ENCODE peak calls at places on chromosomes 3 and 15, in five cellular contexts. M is GM12892, Y is right lobe of liver, B is HCT116, N is GM12891. C is an unnamed sample.

GRCh38 chr3:29777869-29778268 is 497.0 kb downstream of the RBMS3 start:
- DNase-seq in M (no peak), N (no peak), B (no peak), Y (no peak), C (no peak)

GRCh38 chr15:43514241-43515057 is 3.0 kb upstream of the MAP1A start:
- DNase-seq in M (no peak), B (no peak), N (no peak), Y (no peak), C (peak)

GRCh38 chr15:50250789-50251394 is 14.6 kb downstream of the HDC start:
- DNase-seq in Y (no peak), B (no peak), M (no peak), N (no peak), C (no peak)

GRCh38 chr3:31196261-31196660 is 301.8 kb upstream of the GADL1 start:
- DNase-seq in N (no peak), M (no peak), Y (no peak), B (no peak), C (no peak)

GRCh38 chr3:126908752-126909275 is 74.1 kb upstream of the PLXNA1 start:
- DNase-seq in B (no peak), N (no peak), M (no peak), Y (no peak), C (peak)

GRCh38 chr3:94147039-94147438 is 84.2 kb downstream of the NSUN3 start:
- DNase-seq in N (no peak), Y (no peak), M (no peak), B (no peak), C (no peak)

GRCh38 chr3:122560680-122561079 is 3.4 kb downstream of the PARP9 start:
- DNase-seq in N (no peak), M (peak), B (peak), Y (no peak), C (peak)

GRCh38 chr3:135868801-135869200 is 96.7 kb upstream of the PPP2R3A start:
- DNase-seq in Y (no peak), M (no peak), B (no peak), N (no peak), C (no peak)

GRCh38 chr3:47961815-47962606 is 54.2 kb downstream of the MAP4 start:
- DNase-seq in Y (no peak), M (no peak), N (peak), B (no peak), C (peak)

GRCh38 chr3:8607285-8608040 is 37.1 kb downstream of the SSUH2 start:
- DNase-seq in M (no peak), Y (no peak), N (no peak), B (peak), C (peak)

GRCh38 chr3:8164145-8164544 is 337.5 kb upstream of the LMCD1 start:
- DNase-seq in M (no peak), Y (no peak), B (no peak), N (no peak), C (no peak)

GRCh38 chr3:185656321-185656840 is 70.3 kb downstream of the SENP2 start:
- DNase-seq in M (no peak), Y (no peak), N (no peak), B (no peak), C (no peak)

GRCh38 chr3:147397155-147397888 is 9.0 kb downstream of the ZIC4 start:
- DNase-seq in Y (no peak), N (no peak), B (no peak), M (no peak), C (no peak)

GRCh38 chr3:66253790-66254620 is 33.2 kb downstream of the SLC25A26 start:
- DNase-seq in N (no peak), M (no peak), Y (no peak), B (peak), C (peak)

GRCh38 chr15:68550498-68551295 is 28.1 kb upstream of the CORO2B start:
- DNase-seq in N (peak), Y (peak), B (peak), M (peak), C (peak)
- TF ChIP-seq POLR2A in N (no peak), Y (no peak), B (no peak), M (no peak), C (no peak)

DNA sequence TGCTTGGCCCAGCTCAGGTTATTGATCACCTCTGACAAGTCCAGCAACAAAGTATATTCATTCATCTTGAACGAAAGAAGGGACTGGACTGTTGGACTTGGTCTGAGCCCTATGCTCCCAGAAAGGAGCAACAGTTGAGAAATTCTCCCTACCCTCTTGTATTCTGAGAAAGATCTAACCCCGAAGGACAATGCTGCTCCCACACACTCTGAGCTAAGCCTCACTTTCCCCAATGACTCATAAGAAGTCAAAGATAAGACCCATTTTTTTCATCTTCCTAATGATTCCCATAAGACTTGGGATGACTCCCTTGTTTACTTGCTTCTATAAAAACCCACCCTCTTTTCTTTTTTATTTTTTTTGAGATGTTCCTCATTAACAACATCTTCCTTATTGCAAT is 549.4 kb upstream of the MDFIC2 start:
- DNase-seq in B (no peak), Y (no peak), M (no peak), N (no peak), C (no peak)
- TF ChIP-seq POLR2A in B (no peak), Y (no peak), M (no peak), N (no peak), C (no peak)

DNA sequence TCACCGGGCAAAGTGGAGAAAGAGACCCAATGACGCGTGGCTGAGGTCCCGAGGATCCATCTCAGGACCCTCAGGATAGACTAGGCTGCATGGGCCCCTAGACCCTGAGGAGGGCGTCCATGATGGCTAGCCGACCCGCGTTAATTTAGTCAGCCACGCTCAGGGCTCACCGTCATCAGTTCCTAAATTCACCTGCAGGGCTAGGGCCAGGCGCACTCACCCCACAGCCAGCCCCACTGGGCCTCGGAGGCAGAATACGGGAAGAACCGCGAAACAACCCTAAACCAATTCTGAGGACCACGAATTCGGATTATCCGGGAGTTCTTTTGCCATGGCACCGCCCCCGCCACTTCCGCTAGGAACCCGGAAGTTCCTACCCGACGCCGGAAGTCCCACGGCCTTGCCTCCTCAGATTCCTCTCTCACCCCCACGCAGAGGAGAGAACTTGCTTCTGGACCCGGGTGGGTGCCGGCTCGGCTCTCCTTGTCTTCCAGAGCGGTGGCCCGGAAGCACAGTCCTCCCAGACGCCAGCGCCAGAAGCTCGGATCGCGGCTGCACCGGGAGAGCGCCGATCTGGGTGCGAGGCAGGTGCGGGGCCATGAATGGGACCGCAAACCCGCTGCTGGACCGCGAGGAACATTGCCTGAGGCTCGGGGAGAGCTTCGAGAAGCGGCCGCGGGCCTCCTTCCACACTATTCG is at the start of the genes EAF1 and METTL6:
- DNase-seq in M (peak), B (peak), N (peak), Y (peak), C (peak)
- TF ChIP-seq POLR2A in M (peak), B (peak), N (peak), Y (peak), C (peak)

DNA sequence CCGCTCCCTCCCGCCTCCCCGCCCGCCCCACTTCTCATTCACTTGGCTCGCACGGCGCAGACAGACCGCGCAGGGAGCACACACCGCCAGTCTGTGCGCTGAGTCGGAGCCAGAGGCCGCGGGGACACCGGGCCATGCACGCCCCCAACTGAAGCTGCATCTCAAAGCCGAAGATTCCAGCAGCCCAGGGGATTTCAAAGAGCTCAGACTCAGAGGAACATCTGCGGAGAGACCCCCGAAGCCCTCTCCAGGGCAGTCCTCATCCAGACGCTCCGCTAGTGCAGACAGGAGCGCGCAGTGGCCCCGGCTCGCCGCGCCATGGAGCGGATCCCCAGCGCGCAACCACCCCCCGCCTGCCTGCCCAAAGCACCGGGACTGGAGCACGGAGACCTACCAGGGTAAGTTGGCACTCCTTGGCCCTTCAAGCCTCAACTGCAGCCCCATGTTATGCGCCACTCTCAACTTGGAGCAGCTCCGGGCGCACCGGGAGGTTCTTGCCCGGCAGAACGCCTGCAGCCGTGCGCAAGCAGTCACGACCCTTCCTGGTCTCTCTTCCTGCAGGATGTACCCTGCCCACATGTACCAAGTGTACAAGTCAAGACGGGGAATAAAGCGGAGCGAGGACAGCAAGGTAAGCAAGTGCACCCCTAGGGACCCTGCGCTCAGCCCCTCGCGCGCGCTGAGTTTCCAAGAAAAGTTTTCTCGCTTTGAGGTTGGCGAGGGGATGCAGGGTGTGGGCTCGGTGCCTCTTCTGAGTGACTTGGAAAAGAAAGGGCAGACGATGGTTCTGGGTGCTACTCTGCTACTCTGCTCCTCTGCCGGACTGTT is at the start of gene BHLHE40:
- DNase-seq in B (no peak), N (no peak), M (no peak), Y (no peak), C (peak)
- TF ChIP-seq POLR2A in B (no peak), N (peak), M (peak), Y (peak), C (no peak)

GRCh38 chr15:74695597-74696397 is at the start of gene EDC3:
- DNase-seq in B (peak), Y (peak), N (peak), M (peak), C (peak)
- TF ChIP-seq POLR2A in B (peak), Y (no peak), N (peak), M (peak), C (peak)

GRCh38 chr15:90931737-90932659 is at the start of gene HDDC3:
- DNase-seq in B (peak), N (peak), Y (peak), M (peak), C (peak)
- TF ChIP-seq POLR2A in B (peak), N (peak), Y (peak), M (peak), C (peak)

DNA sequence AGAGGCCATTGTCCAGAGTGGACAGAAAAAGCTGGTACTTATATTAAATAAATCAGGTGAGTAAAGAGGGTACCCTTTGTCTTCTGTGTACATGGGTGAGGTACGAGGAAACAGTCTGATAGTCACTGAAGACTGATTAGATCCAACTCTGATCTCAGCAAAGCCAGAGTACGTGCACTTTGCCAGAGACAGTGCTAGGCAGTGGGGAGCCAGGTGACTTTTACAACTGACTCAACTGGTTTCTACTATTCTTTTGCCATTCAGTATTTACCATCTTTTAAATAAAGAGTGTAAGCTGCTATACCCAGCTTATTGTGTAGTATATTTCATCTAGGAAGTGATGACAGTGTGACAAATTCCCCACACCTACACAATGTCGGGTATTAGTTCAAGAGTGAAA is 3.3 kb downstream of the GNL3 start:
- DNase-seq in N (no peak), B (no peak), Y (no peak), M (no peak), C (no peak)
- TF ChIP-seq POLR2A in N (no peak), B (no peak), Y (no peak), M (no peak), C (no peak)

GRCh38 chr3:182793663-182794454 is 555 bp downstream of the ATP11B start:
- DNase-seq in Y (peak), B (no peak), M (peak), N (peak), C (peak)
- TF ChIP-seq POLR2A in Y (no peak), B (no peak), M (no peak), N (no peak), C (no peak)

C was measured in NB4.